ENCODE peak calls at places on chromosomes 3 and 15, in four cellular contexts. E, Q, K and A are unnamed samples.

GRCh38 chr3:159486580-159486979 is 502.1 kb upstream of the IL12A start:
- DNase-seq in Q (no peak), K (no peak), E (peak; percentile 39), A (no peak)

GRCh38 chr15:101578443-101578894 is 73.7 kb downstream of the TM2D3 start:
- DNase-seq in Q (peak; percentile 61), K (peak; percentile 14), E (peak; percentile 70), A (no peak)

GRCh38 chr3:103410231-103410630 is 975.4 kb downstream of the ZPLD1 start:
- DNase-seq in E (no peak), K (no peak), Q (no peak), A (no peak)

GRCh38 chr3:13853978-13854296 is 25.9 kb downstream of the WNT7A start:
- DNase-seq in Q (no peak), K (no peak), E (no peak), A (no peak)

GRCh38 chr3:194294888-194295214 is 56.3 kb downstream of the CPN2 start:
- DNase-seq in E (no peak), K (no peak), Q (no peak), A (no peak)

GRCh38 chr3:66856555-66856954 is 141.6 kb upstream of the KBTBD8 start:
- DNase-seq in Q (no peak), K (no peak), E (no peak), A (no peak)

GRCh38 chr3:170699158-170700053 is 113.5 kb upstream of the SLC7A14 start:
- DNase-seq in K (no peak), E (no peak), Q (peak; percentile 7), A (no peak)

GRCh38 chr15:83890584-83890983 is 236.7 kb downstream of the ADAMTSL3 start:
- DNase-seq in K (no peak), E (no peak), Q (no peak), A (no peak)

GRCh38 chr15:63135804-63136203 is 14.1 kb downstream of the LACTB start:
- DNase-seq in Q (no peak), E (peak; percentile 36), K (no peak), A (no peak)

GRCh38 chr15:59438891-59439290 is 905 bp downstream of the FAM81A start:
- DNase-seq in K (no peak), E (peak; percentile 38), Q (no peak), A (no peak)

GRCh38 chr3:43153189-43154083 is 47.6 kb upstream of the POMGNT2 start:
- DNase-seq in E (no peak), K (no peak), Q (peak; percentile 54), A (no peak)

GRCh38 chr15:68638953-68639500 is 60.2 kb downstream of the CORO2B start:
- DNase-seq in E (no peak), Q (no peak), K (no peak), A (no peak)

GRCh38 chr3:188876370-188876769 is 295.4 kb upstream of the TPRG1 start:
- DNase-seq in K (no peak), Q (no peak), E (no peak), A (no peak)

GRCh38 chr3:44880284-44880683 is 5.9 kb downstream of the TGM4 start:
- DNase-seq in Q (no peak), K (no peak), E (no peak), A (no peak)

GRCh38 chr15:47188766-47189507 is 528.4 kb upstream of the SEMA6D start:
- DNase-seq in K (no peak), Q (no peak), E (no peak), A (no peak)

GRCh38 chr15:20356444-20357138 is 185.0 kb downstream of the GOLGA6L6 start:
- DNase-seq in Q (no peak), K (peak; percentile 81), E (peak; percentile 77), A (peak; percentile 76)

GRCh38 chr15:100761253-100761935 is 118.2 kb upstream of the ALDH1A3 start:
- DNase-seq in E (no peak), Q (no peak), K (no peak), A (no peak)

GRCh38 chr3:58434511-58434910 is 879 bp upstream of the PDHB start:
- DNase-seq in K (no peak), E (no peak), Q (no peak), A (no peak)

GRCh38 chr15:56886878-56887781 is 31.3 kb upstream of the TCF12 start:
- DNase-seq in E (peak; percentile 98), K (peak; percentile 89), Q (peak; percentile 95), A (peak; percentile 84)

GRCh38 chr3:136787226-136787793 is 31.6 kb upstream of the SLC35G2 start:
- DNase-seq in Q (peak; percentile 47), K (peak; percentile 74), E (no peak), A (no peak)

GRCh38 chr3:119588112-119588511 is 8.8 kb downstream of the ADPRH start:
- DNase-seq in E (no peak), K (no peak), Q (peak; percentile 65), A (no peak)

GRCh38 chr15:65887565-65887964 is 18.3 kb downstream of the RAB11A start:
- DNase-seq in E (no peak), Q (no peak), K (no peak), A (peak; percentile 48)

DNA sequence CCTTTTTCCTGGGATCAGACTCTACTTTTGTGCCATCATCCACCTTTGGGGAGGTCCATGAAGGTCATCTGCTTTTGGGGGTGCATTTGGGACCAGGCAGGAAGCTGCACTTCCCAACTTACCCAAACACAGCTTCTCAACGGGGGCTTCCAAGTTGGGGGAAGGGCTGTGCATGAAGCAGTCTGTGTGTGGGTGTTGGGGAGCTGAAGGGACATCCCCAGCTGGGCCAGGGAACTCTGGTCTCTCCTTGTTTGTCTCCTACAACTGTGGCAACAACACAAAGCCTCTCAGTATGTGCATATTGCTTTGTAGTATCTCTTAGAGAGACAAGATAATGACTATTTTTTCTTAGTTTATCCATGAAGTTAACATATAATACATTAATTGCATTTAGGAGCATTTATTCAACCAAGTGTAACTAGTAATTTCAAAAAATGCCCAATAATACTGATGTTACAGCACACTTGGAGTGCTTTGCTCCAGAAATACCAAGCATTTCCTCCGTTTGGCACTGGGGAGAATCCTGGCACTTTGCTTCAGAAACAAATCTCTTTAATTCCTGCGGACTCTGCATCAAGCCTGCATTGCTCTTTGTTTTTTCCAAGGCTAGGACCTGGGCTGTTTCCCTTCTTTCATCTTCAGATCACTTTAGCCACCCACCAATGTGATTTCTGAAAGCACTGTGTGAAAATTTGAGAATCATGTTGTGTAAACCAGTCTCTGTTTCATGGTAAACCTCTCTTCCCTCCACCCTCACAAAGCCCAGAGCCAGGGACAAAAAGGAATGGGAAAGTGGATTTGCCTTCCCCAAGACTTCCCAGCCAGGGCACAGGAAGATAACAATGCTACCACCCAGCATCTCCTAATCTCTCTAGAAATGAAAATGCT is 126.2 kb upstream of the PFN2 start:
- DNase-seq in E (no peak), Q (no peak), K (no peak), A (no peak)
- H3K4me1 ChIP-seq in E (no peaks in the 10 kb centered on the region), Q (no peaks in the 10 kb centered on the region), K (no peaks in the 10 kb centered on the region), A (no peaks in the 10 kb centered on the region)

GRCh38 chr3:175484666-175485065 is 625.5 kb downstream of the NAALADL2 start:
- DNase-seq in Q (no peak), E (no peak), K (no peak), A (no peak)
- H3K4me3 ChIP-seq in Q (no peak overlapping the region), E (no peak overlapping the region), K (no peak overlapping the region), A (no peak overlapping the region)

DNA sequence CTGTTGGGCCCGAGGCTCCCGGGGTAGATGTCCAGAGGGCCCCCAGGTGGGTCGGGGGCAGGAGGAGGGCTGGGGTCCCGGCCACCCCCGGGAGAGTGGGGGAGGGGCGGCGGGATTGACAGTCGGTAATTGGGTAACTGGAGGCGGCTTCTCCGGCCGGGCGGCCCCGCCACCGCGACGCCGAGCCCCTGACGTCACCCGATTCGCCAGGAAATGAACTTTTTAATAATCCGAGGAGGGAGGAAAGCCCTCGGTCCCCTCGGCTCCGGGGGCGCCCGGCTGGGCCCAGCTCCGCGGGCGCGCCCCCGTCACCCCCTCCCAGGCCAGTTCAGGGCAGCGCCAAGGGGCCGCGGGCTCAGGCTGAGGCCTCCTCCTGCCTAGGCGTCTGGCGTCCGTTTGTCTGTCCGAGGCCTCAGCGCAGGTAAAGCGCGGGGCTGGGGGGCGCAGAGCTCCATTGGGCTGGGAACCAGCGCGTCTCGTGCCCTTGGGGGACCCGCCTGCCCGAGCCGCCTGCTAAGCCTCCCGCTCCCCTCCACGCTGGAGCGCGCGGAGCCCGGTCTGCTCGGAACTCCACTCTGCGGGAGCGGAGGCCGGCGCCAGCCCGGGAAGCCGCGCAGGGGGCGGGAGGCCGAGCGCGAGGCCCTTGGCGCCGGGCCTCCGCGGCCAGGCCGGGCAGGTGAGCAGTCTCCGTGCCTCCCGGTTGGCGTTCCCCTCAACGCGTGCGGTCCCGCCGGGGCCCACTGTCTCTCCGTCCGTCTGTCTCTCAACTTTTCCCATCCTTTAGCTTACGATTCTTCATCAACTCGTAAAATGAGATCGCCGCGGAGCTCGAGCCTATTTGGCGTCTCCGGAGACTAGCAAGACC is 3.8 kb downstream of the GATA2 start:
- DNase-seq in K (no peak), E (no peak), Q (peak; percentile 81), A (no peak)
- H3K4me1 ChIP-seq in K (peaks cover 7% of the 10 kb centered on the region), E (peaks cover 6% of the 10 kb centered on the region), Q (peaks cover 82% of the 10 kb centered on the region), A (peaks cover 34% of the 10 kb centered on the region)

GRCh38 chr15:40234783-40235182 is 4.1 kb upstream of the PAK6 start:
- DNase-seq in Q (no peak), E (no peak), K (no peak), A (no peak)

GRCh38 chr15:40232625-40233070 is 6.2 kb upstream of the PAK6 start:
- DNase-seq in Q (no peak), E (no peak), K (no peak), A (no peak)

GRCh38 chr15:40233727-40234577 is 4.9 kb upstream of the PAK6 start:
- DNase-seq in K (no peak), Q (no peak), E (no peak), A (no peak)

GRCh38 chr15:40238481-40238926 is 359 bp upstream of the PAK6 start:
- DNase-seq in K (no peak), E (no peak), Q (no peak), A (no peak)

GRCh38 chr15:40235201-40235890 is 3.5 kb upstream of the PAK6 start:
- DNase-seq in Q (no peak), E (no peak), K (no peak), A (no peak)
- H3K4me3 ChIP-seq in Q (no peak overlapping the region), E (no peak overlapping the region), K (no peak overlapping the region), A (no peak overlapping the region)

GRCh38 chr3:106826861-106827311 is 550.4 kb upstream of the CCDC54 start:
- DNase-seq in Q (no peak), E (no peak), K (peak; percentile 43), A (no peak)
- H3K4me1 ChIP-seq in Q (no peaks in the 10 kb centered on the region), E (no peaks in the 10 kb centered on the region), K (peaks cover 59% of the 10 kb centered on the region), A (no peaks in the 10 kb centered on the region)